ENCODE peak calls at places on chromosomes 1 and 21, in four cellular contexts. One of them, this sample, is unnamed.

GRCh38 chr1:237677979-237678378 is 212.7 kb downstream of the ZP4 start:
- DNase-seq in H1: no peak
- DNase-seq in hepatocyte: peak; percentile 20
- DNase-seq in IMR-90: peak; percentile 83
- DNase-seq in this sample: no peak

GRCh38 chr1:233163696-233164095 is 131.8 kb downstream of the PCNX2 start:
- DNase-seq in hepatocyte: no peak
- DNase-seq in IMR-90: no peak
- DNase-seq in H1: no peak
- DNase-seq in this sample: no peak

GRCh38 chr1:178057863-178058576 is 35.9 kb upstream of the RASAL2 start:
- DNase-seq in hepatocyte: peak; percentile 48
- DNase-seq in H1: no peak
- DNase-seq in IMR-90: peak; percentile 48
- DNase-seq in this sample: peak; percentile 42

GRCh38 chr1:23614128-23614660 is 54.9 kb upstream of the ID3 start:
- DNase-seq in H1: no peak
- DNase-seq in hepatocyte: no peak
- DNase-seq in IMR-90: no peak
- DNase-seq in this sample: no peak

GRCh38 chr1:215551806-215552205 is 15.3 kb upstream of the KCTD3 start:
- DNase-seq in hepatocyte: no peak
- DNase-seq in IMR-90: no peak
- DNase-seq in H1: no peak
- DNase-seq in this sample: no peak

GRCh38 chr1:102970496-102971078 is 137.7 kb downstream of the COL11A1 start:
- DNase-seq in IMR-90: peak; percentile 75
- DNase-seq in H1: no peak
- DNase-seq in hepatocyte: peak; percentile 87
- DNase-seq in this sample: peak; percentile 93

GRCh38 chr1:182957902-182958395 is 5.0 kb upstream of the SHCBP1L start:
- DNase-seq in hepatocyte: no peak
- DNase-seq in IMR-90: no peak
- DNase-seq in H1: peak; percentile 49
- DNase-seq in this sample: peak; percentile 91

GRCh38 chr1:17259233-17259873 is 10.5 kb downstream of the PADI3 start:
- DNase-seq in IMR-90: peak; percentile 63
- DNase-seq in hepatocyte: no peak
- DNase-seq in H1: no peak
- DNase-seq in this sample: no peak

GRCh38 chr1:234188454-234188792 is 184.8 kb upstream of the COA6 start:
- DNase-seq in H1: peak; percentile 64
- DNase-seq in hepatocyte: no peak
- DNase-seq in IMR-90: no peak
- DNase-seq in this sample: peak; percentile 86

DNA sequence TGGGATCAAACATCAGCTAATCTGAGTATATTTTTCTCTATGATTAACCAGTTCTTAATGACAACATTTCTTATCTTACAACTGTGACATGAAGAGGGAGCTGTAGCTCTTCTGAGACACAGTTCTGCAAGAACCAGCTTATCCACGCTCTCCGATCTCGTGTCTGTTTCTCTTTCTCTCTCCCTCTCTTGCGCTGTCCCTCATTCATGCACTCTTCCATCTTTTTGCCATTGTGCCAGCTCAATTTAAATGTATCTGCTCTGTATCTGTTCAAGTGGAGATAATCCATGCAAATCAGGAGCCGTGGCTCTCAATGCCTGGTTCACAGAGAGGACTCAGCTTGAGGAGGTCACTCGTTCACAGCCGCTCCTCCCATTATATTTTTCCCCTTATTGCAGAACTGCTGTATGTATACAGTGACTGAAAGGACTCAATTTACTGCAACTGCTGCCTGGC is 494.7 kb upstream of the ADGRL2 start:
- DNase-seq in IMR-90: peak; percentile 54
- DNase-seq in hepatocyte: peak; percentile 75
- DNase-seq in H1: no peak
- DNase-seq in this sample: peak; percentile 62
- H2AFZ ChIP-seq in IMR-90: peak overlapping the region; percentile 69
- H2AFZ ChIP-seq in hepatocyte: peak overlapping the region; percentile 67
- H2AFZ ChIP-seq in H1: peak overlapping the region; percentile 67
- H2AFZ ChIP-seq in this sample: peak overlapping the region; percentile 74

DNA sequence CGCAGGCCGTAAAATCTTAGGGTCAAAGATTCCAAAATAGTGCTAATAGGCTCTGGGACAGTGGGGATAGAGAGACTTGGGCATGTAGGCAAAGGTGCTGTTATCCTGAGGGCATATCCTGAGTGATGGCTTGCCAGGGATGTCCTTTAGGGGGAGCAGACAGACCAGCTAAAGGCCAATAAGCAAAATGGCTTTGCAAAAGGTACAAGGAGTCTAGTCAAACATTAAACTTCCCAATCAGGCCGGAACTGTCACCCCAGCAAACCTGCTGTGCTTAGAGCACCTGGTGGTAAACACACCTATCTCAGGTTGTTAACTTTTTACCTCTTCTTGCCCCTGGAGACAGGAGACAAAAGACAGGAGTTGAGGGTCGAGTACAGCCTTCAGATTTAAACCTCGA is 49.1 kb downstream of the TRABD2B start:
- DNase-seq in H1: peak; percentile 27
- DNase-seq in hepatocyte: peak; percentile 74
- DNase-seq in IMR-90: no peak
- DNase-seq in this sample: peak; percentile 71
- TF ChIP-seq CTCF in H1: peak; percentile 82
- TF ChIP-seq CTCF in hepatocyte: peak; percentile 52
- TF ChIP-seq CTCF in IMR-90: no peak
- TF ChIP-seq CTCF in this sample: peak; percentile 58

GRCh38 chr1:89698020-89698560 is 65.2 kb downstream of the LRRC8C start:
- DNase-seq in H1: no peak
- DNase-seq in hepatocyte: no peak
- DNase-seq in IMR-90: no peak
- DNase-seq in this sample: no peak

GRCh38 chr1:89695847-89696246 is 62.9 kb downstream of the LRRC8C start:
- DNase-seq in IMR-90: no peak
- DNase-seq in H1: no peak
- DNase-seq in hepatocyte: no peak
- DNase-seq in this sample: no peak

GRCh38 chr1:89699451-89699986 is 66.6 kb downstream of the LRRC8C start:
- DNase-seq in H1: no peak
- DNase-seq in hepatocyte: no peak
- DNase-seq in IMR-90: no peak
- DNase-seq in this sample: no peak

GRCh38 chr1:89697397-89697796 is 64.5 kb downstream of the LRRC8C start:
- DNase-seq in IMR-90: no peak
- DNase-seq in hepatocyte: no peak
- DNase-seq in H1: no peak
- DNase-seq in this sample: no peak

DNA sequence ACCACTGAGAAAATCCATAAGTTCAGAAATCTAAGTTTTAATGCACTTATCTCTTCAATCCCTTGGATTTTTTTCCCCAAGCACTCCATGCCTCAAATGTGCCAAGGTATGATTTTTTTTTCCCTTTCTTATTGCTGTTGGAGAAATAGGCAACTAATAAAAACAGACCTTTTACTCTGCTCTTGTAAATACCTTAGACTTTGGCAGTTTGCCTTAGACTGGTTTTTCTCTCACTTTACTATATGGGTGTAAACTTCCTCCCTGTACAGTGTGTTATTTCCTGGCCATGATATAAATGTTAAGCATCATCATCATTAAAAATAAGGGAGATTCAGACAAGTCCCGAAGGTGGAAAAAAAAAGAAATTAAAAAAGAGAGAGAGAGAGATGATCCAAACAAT is 65.7 kb downstream of the LRRC8C start:
- DNase-seq in IMR-90: no peak
- DNase-seq in hepatocyte: no peak
- DNase-seq in H1: no peak
- DNase-seq in this sample: no peak
- H2AFZ ChIP-seq in IMR-90: no peak overlapping the region
- H2AFZ ChIP-seq in hepatocyte: no peak overlapping the region
- H2AFZ ChIP-seq in H1: no peak overlapping the region
- H2AFZ ChIP-seq in this sample: no peak overlapping the region

GRCh38 chr21:16855164-16855667 is 657.6 kb upstream of the CXADR start:
- DNase-seq in hepatocyte: no peak
- DNase-seq in H1: no peak
- DNase-seq in IMR-90: no peak
- DNase-seq in this sample: no peak

GRCh38 chr21:16851054-16851453 is 661.8 kb upstream of the CXADR start:
- DNase-seq in IMR-90: no peak
- DNase-seq in H1: no peak
- DNase-seq in hepatocyte: no peak
- DNase-seq in this sample: peak; percentile 34
- TF ChIP-seq CTCF in IMR-90: no peak
- TF ChIP-seq CTCF in H1: peak; percentile 35
- TF ChIP-seq CTCF in hepatocyte: no peak
- TF ChIP-seq CTCF in this sample: peak; percentile 40

GRCh38 chr1:193109619-193110018 is 4.4 kb upstream of the GLRX2 start:
- DNase-seq in hepatocyte: no peak
- DNase-seq in H1: no peak
- DNase-seq in IMR-90: no peak
- DNase-seq in this sample: no peak

GRCh38 chr1:193110864-193111263 is 5.7 kb upstream of the GLRX2 start:
- DNase-seq in H1: no peak
- DNase-seq in hepatocyte: no peak
- DNase-seq in IMR-90: no peak
- DNase-seq in this sample: no peak

GRCh38 chr1:193110246-193110645 is 5.0 kb upstream of the GLRX2 start:
- DNase-seq in IMR-90: no peak
- DNase-seq in H1: no peak
- DNase-seq in hepatocyte: no peak
- DNase-seq in this sample: no peak

GRCh38 chr1:193113258-193113991 is 8.2 kb upstream of the GLRX2 start:
- DNase-seq in H1: no peak
- DNase-seq in hepatocyte: no peak
- DNase-seq in IMR-90: no peak
- DNase-seq in this sample: peak; percentile 74

DNA sequence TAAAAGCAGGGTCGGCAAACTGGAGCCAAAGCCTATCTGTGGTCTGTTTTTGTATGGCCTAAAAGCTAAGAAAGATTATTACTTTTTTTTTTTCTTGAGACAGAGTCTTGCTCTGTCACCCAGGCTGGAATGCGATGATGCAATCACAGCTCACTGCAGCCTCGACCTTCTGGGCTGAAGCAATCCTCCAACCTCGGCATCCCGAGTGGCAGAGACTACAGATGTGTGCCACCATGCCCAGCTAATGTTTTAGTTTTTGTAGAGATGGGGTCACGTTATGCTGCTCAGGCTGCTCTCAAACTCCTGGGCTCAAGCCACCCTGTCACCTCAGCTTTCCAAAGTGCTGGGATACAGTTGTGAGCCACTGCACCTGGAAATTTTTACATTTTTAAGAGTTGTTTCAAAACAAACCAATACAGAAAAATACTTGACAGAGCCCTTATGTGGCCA is 6.5 kb upstream of the GLRX2 start:
- DNase-seq in IMR-90: peak; percentile 87
- DNase-seq in H1: no peak
- DNase-seq in hepatocyte: peak; percentile 79
- DNase-seq in this sample: peak; percentile 39
- H2AFZ ChIP-seq in IMR-90: peak overlapping the region; percentile 80
- H2AFZ ChIP-seq in H1: peak overlapping the region; percentile 14
- H2AFZ ChIP-seq in hepatocyte: peak overlapping the region; percentile 11
- H2AFZ ChIP-seq in this sample: peak overlapping the region; percentile 64

DNA sequence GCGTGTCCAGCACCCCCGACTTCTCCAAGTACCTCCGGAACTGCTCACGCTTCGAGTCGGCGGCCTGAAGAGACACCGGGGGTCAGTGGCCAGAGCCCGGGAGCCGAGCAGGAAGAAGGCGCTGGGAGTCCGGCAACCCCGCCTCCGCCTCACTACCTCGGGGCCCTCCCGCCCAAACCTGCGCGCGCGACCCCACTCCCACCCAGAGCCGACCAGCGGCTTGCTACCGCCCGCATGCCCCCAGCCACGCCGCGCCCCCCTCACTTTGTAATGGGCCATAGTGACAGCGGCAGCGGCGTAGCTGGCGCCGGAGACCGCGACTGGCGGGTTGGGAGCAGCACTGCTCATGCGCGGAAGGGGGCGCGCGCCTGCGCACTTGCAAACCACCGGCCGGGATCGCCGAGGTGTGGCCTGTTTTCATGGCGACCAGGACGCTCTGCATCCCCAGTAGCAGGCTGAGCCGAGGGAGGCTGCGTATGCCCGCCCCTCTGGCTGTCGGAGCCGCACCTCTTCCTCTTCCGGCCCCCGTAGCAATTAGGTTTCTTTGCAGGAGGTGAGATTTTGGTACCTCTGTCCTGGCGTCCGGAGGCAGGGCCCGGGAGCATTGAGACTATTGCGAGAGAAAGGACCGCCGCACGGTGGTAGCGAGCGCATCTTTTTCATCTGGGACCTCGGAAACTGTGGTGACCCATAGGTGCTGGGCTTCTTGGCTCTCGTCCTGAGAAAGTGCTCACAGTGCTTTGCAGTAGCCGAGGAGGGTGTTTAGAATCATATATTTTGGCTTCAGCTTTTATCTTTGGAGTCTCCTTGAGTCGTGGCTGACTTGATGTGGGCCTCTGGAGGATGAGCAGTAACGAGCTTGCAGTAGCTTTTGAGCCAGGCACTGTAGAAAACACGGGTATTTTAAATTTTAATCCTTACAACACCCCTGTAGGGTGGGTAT is at the start of gene MYCBP:
- DNase-seq in IMR-90: peak; percentile 94
- DNase-seq in hepatocyte: peak; percentile 96
- DNase-seq in H1: peak; percentile 96
- DNase-seq in this sample: peak; percentile 97
- TF ChIP-seq CTCF in IMR-90: no peak
- TF ChIP-seq CTCF in hepatocyte: no peak
- TF ChIP-seq CTCF in H1: no peak
- TF ChIP-seq CTCF in this sample: no peak

GRCh38 chr1:88659552-88659951 is 24.5 kb upstream of the PKN2 start:
- DNase-seq in hepatocyte: no peak
- DNase-seq in H1: no peak
- DNase-seq in IMR-90: no peak
- DNase-seq in this sample: no peak

GRCh38 chr1:88655145-88655544 is 28.9 kb upstream of the PKN2 start:
- DNase-seq in H1: no peak
- DNase-seq in hepatocyte: no peak
- DNase-seq in IMR-90: no peak
- DNase-seq in this sample: no peak

GRCh38 chr1:88658419-88658818 is 25.7 kb upstream of the PKN2 start:
- DNase-seq in IMR-90: no peak
- DNase-seq in hepatocyte: peak; percentile 8
- DNase-seq in H1: no peak
- DNase-seq in this sample: no peak

GRCh38 chr1:88650676-88651418 is 33.2 kb upstream of the PKN2 start:
- DNase-seq in H1: no peak
- DNase-seq in IMR-90: peak; percentile 23
- DNase-seq in hepatocyte: peak; percentile 21
- DNase-seq in this sample: no peak

GRCh38 chr1:88655685-88656299 is 28.3 kb upstream of the PKN2 start:
- DNase-seq in hepatocyte: peak; percentile 20
- DNase-seq in H1: no peak
- DNase-seq in IMR-90: peak; percentile 37
- DNase-seq in this sample: peak; percentile 53
- H2AFZ ChIP-seq in hepatocyte: no peak overlapping the region
- H2AFZ ChIP-seq in H1: no peak overlapping the region
- H2AFZ ChIP-seq in IMR-90: no peak overlapping the region
- H2AFZ ChIP-seq in this sample: no peak overlapping the region

GRCh38 chr1:6082430-6082971 is 36.8 kb downstream of the KCNAB2 start:
- DNase-seq in IMR-90: no peak
- DNase-seq in H1: no peak
- DNase-seq in hepatocyte: no peak
- DNase-seq in this sample: peak; percentile 39
- TF ChIP-seq CTCF in IMR-90: peak; percentile 30
- TF ChIP-seq CTCF in H1: peak; percentile 44
- TF ChIP-seq CTCF in hepatocyte: peak; percentile 27
- TF ChIP-seq CTCF in this sample: peak; percentile 44

GRCh38 chr1:51101976-51102375 is at the start of gene C1orf185:
- DNase-seq in H1: no peak
- DNase-seq in IMR-90: no peak
- DNase-seq in hepatocyte: no peak
- DNase-seq in this sample: no peak
- H2AFZ ChIP-seq in H1: no peak within 1 kb of the TSS
- H2AFZ ChIP-seq in IMR-90: no peak within 1 kb of the TSS
- H2AFZ ChIP-seq in hepatocyte: no peak within 1 kb of the TSS
- H2AFZ ChIP-seq in this sample: no peak within 1 kb of the TSS